ENCODE peak calls at places on chromosomes 7 and 10, in nine cellular contexts. J, B, S, Z, E, R, H, Q and C are unnamed samples.

GRCh38 chr7:41824284-41824683 is 121.4 kb upstream of the INHBA start:
- DNase-seq in Q (no peak), Z (no peak), J (peak; percentile 83), S (no peak), B (no peak), E (no peak), H (no peak), R (no peak), C (no peak)

GRCh38 chr7:55556031-55556430 is 16.3 kb downstream of the VOPP1 start:
- DNase-seq in R (no peak), Z (no peak), H (no peak), E (no peak), B (no peak), Q (no peak), J (no peak), S (no peak), C (no peak)

GRCh38 chr10:75462865-75463264 is 31.4 kb downstream of the LRMDA start:
- DNase-seq in S (no peak), B (no peak), J (no peak), E (no peak), R (no peak), Q (no peak), H (no peak), Z (no peak), C (no peak)

GRCh38 chr7:38215115-38215514 is 37.1 kb downstream of the STARD3NL start:
- DNase-seq in R (no peak), H (no peak), Z (no peak), S (no peak), J (peak; percentile 26), Q (no peak), E (no peak), B (no peak), C (no peak)

GRCh38 chr7:149820622-149821190 is 17.5 kb upstream of the ZNF862 start:
- DNase-seq in B (no peak), Z (no peak), Q (no peak), J (no peak), S (no peak), R (no peak), E (no peak), H (no peak), C (no peak)

GRCh38 chr10:87079106-87079836 is 15.4 kb downstream of the GLUD1 start:
- DNase-seq in Z (no peak), H (no peak), E (no peak), B (no peak), S (no peak), R (no peak), J (peak; percentile 38), Q (no peak), C (no peak)

GRCh38 chr7:82275342-82275741 is 168.2 kb downstream of the CACNA2D1 start:
- DNase-seq in J (no peak), H (no peak), B (no peak), R (no peak), S (no peak), E (no peak), Z (no peak), Q (no peak), C (no peak)

GRCh38 chr7:36159618-36160017 is 6.6 kb downstream of the EEPD1 start:
- DNase-seq in R (no peak), J (no peak), E (no peak), B (no peak), Z (no peak), S (no peak), Q (no peak), H (no peak), C (no peak)

GRCh38 chr10:2508971-2509605 is 558.3 kb upstream of the PFKP start:
- DNase-seq in H (no peak), B (no peak), Q (no peak), S (no peak), Z (no peak), E (no peak), J (peak; percentile 29), R (peak; percentile 28), C (no peak)

GRCh38 chr10:44934416-44935200 is 23.5 kb downstream of the TMEM72 start:
- DNase-seq in J (peak; percentile 63), Z (no peak), H (no peak), S (no peak), R (no peak), Q (no peak), E (no peak), B (no peak), C (no peak)

GRCh38 chr10:102420443-102420809 is 210 bp upstream of the FBXL15 start:
- DNase-seq in E (no peak), S (peak; percentile 71), Q (no peak), Z (no peak), H (no peak), B (no peak), R (no peak), J (no peak), C (no peak)

GRCh38 chr7:24881622-24882021 is 98.4 kb downstream of the OSBPL3 start:
- DNase-seq in Z (no peak), R (peak; percentile 43), H (no peak), J (no peak), B (no peak), S (no peak), Q (peak; percentile 10), E (peak; percentile 44), C (no peak)

GRCh38 chr7:136533732-136534131 is 334.7 kb upstream of the CHRM2 start:
- DNase-seq in R (no peak), Z (no peak), B (no peak), S (no peak), J (no peak), H (no peak), E (no peak), Q (no peak), C (no peak)

GRCh38 chr7:28623863-28624262 is 211.5 kb downstream of the CREB5 start:
- DNase-seq in Q (no peak), E (peak; percentile 9), H (no peak), Z (no peak), J (no peak), S (no peak), R (peak; percentile 7), B (peak; percentile 23), C (no peak)

GRCh38 chr7:150357771-150358427 is 10.7 kb upstream of the REPIN1 start:
- DNase-seq in J (no peak), B (no peak), S (no peak), Z (no peak), H (no peak), Q (no peak), E (no peak), R (no peak), C (no peak)

GRCh38 chr7:117941138-117941810 is 68.0 kb upstream of the CTTNBP2 start:
- DNase-seq in B (no peak), E (no peak), Z (no peak), Q (no peak), H (no peak), R (no peak), J (no peak), S (no peak), C (no peak)

GRCh38 chr10:6581750-6582697 is 1.9 kb upstream of the PRKCQ start:
- DNase-seq in Q (no peak), S (no peak), J (no peak), H (no peak), R (no peak), E (no peak), B (no peak), Z (no peak), C (no peak)

GRCh38 chr7:2037805-2038635 is 194.7 kb downstream of the MAD1L1 start:
- DNase-seq in E (no peak), J (peak; percentile 30), B (no peak), H (no peak), Q (no peak), Z (no peak), R (no peak), S (no peak), C (no peak)

GRCh38 chr10:36269222-36269621 is 627.1 kb upstream of the FZD8 start:
- DNase-seq in S (no peak), E (no peak), Z (no peak), H (no peak), Q (no peak), B (no peak), R (no peak), J (no peak), C (no peak)

GRCh38 chr7:149280661-149281507 is 18.9 kb downstream of the ZNF783 start:
- DNase-seq in B (no peak), J (no peak), Q (no peak), H (no peak), E (no peak), R (no peak), S (no peak), Z (no peak), C (no peak)

GRCh38 chr7:130334274-130334673 is 10.3 kb upstream of the CPA5 start:
- DNase-seq in J (peak; percentile 33), S (no peak), H (no peak), R (no peak), Z (no peak), E (no peak), Q (no peak), B (no peak), C (no peak)

GRCh38 chr7:16915405-16915804 is 33.6 kb upstream of the AGR3 start:
- DNase-seq in S (no peak), Q (no peak), J (peak; percentile 89), H (no peak), B (peak; percentile 3), E (no peak), R (no peak), Z (no peak), C (no peak)

GRCh38 chr10:115295213-115295805 is 202.1 kb downstream of the ATRNL1 start:
- DNase-seq in Z (no peak), E (no peak), S (no peak), J (no peak), R (no peak), B (no peak), H (no peak), Q (no peak), C (no peak)

GRCh38 chr10:112977294-112977951 is 27.4 kb downstream of the TCF7L2 start:
- DNase-seq in H (no peak), E (no peak), Z (no peak), R (no peak), S (no peak), Q (no peak), B (no peak), J (no peak), C (no peak)

GRCh38 chr10:43089519-43089918 is 12.7 kb downstream of the RET start:
- DNase-seq in R (no peak), E (no peak), Z (no peak), J (no peak), B (no peak), H (no peak), S (no peak), Q (no peak), C (no peak)

GRCh38 chr10:123149568-123150228 is 1.8 kb downstream of the HMX2 start:
- DNase-seq in J (no peak), Z (no peak), H (no peak), Q (peak; percentile 57), S (no peak), E (no peak), B (no peak), R (no peak), C (no peak)

GRCh38 chr7:74454059-74454947 is 597 bp downstream of the GTF2IRD1 start:
- DNase-seq in J (no peak), R (no peak), S (no peak), Z (no peak), H (no peak), B (no peak), E (no peak), Q (peak; percentile 31), C (no peak)

GRCh38 chr10:105769248-105770184 is 1128.4 kb downstream of the SORCS3 start:
- DNase-seq in J (no peak), R (no peak), Q (no peak), E (no peak), H (no peak), Z (no peak), B (no peak), S (no peak), C (no peak)

GRCh38 chr7:28165971-28166955 is 14.3 kb downstream of the JAZF1 start:
- DNase-seq in Q (no peak), J (peak; percentile 90), S (no peak), H (no peak), Z (no peak), B (no peak), R (no peak), E (no peak), C (no peak)

GRCh38 chr10:77685494-77685893 is 47.9 kb upstream of the KCNMA1 start:
- DNase-seq in S (no peak), Q (no peak), R (no peak), E (no peak), H (no peak), Z (no peak), J (no peak), B (no peak), C (no peak)

GRCh38 chr7:85172530-85172941 is 14.3 kb downstream of the SEMA3D start:
- DNase-seq in Q (no peak), B (no peak), H (no peak), J (peak; percentile 81), R (no peak), Z (no peak), E (no peak), S (no peak), C (no peak)